ENCODE peak calls at places on chromosome 22, in eight cellular contexts. B is fibroblast of gingiva; G is ureter; R is cardiac fibroblast; H is ACHN; E is activated CD8-positive, alpha-beta memory T cell treated with anti-CD3 and anti-CD28 coated beads, Interleukin-2, amount 50 U/mL, for 4 hours; W is astrocyte of the hippocampus; U is KG1. D is an unnamed sample.

GRCh38 chr22:29149841-29150555 is 55.7 kb upstream of the EMID1 start:
- DNase-seq in U (no peak), E (no peak), H (no peak), W (no peak), R (no peak), G (no peak), B (no peak), D (no peak)

GRCh38 chr22:49197986-49198704 is 629.5 kb downstream of the BRD1 start:
- DNase-seq in R (no peak), U (no peak), H (no peak), G (no peak), E (no peak), B (no peak), W (no peak), D (no peak)

GRCh38 chr22:41030891-41031290 is 61.5 kb upstream of the EP300 start:
- DNase-seq in H (no peak), B (peak; percentile 82), G (no peak), U (no peak), E (no peak), W (peak; percentile 84), R (peak; percentile 86), D (no peak)

GRCh38 chr22:25829808-25830777 is 88.1 kb downstream of the MYO18B start:
- DNase-seq in H (no peak), B (no peak), W (no peak), U (no peak), G (no peak), E (no peak), R (no peak), D (no peak)

GRCh38 chr22:31857247-31857646 is 87.1 kb upstream of the YWHAH start:
- DNase-seq in W (no peak), U (no peak), R (no peak), B (no peak), E (no peak), G (no peak), H (no peak), D (no peak)

GRCh38 chr22:25453058-25453457 is 111.4 kb upstream of the GRK3 start:
- DNase-seq in U (no peak), E (no peak), G (no peak), W (no peak), B (no peak), H (no peak), R (no peak), D (no peak)

GRCh38 chr22:40367342-40367741 is 3.1 kb upstream of the SGSM3 start:
- DNase-seq in G (no peak), U (no peak), R (no peak), W (no peak), H (no peak), B (no peak), E (no peak), D (no peak)

GRCh38 chr22:36902143-36902911 is 11.1 kb upstream of the CSF2RB start:
- DNase-seq in W (no peak), G (no peak), E (no peak), H (no peak), U (no peak), B (no peak), R (no peak), D (no peak)

GRCh38 chr22:43876866-43877509 is 14.7 kb upstream of the SULT4A1 start:
- DNase-seq in G (no peak), H (no peak), U (no peak), R (no peak), E (no peak), W (no peak), B (no peak), D (no peak)

GRCh38 chr22:35567214-35567792 is 26.7 kb downstream of the RASD2 start:
- DNase-seq in U (no peak), R (no peak), G (no peak), B (no peak), E (no peak), W (no peak), H (no peak), D (no peak)

GRCh38 chr22:44710474-44711235 is 8.7 kb downstream of the PRR5 start:
- DNase-seq in E (peak; percentile 60), G (no peak), H (no peak), U (no peak), W (no peak), R (no peak), B (no peak), D (no peak)

GRCh38 chr22:19723990-19724827 is 870 bp downstream of the GP1BB start:
- DNase-seq in R (no peak), G (no peak), B (no peak), W (peak; percentile 74), U (no peak), H (peak; percentile 61), E (no peak), D (no peak)

GRCh38 chr22:32811788-32812187 is 10.3 kb downstream of the TIMP3 start:
- DNase-seq in R (no peak), U (no peak), G (no peak), H (no peak), B (no peak), E (no peak), W (no peak), D (no peak)

GRCh38 chr22:19878461-19879247 is 24.0 kb upstream of the GNB1L start:
- DNase-seq in U (no peak), G (no peak), W (no peak), E (peak; percentile 13), H (no peak), B (peak; percentile 85), R (peak; percentile 68), D (no peak)

GRCh38 chr22:17569971-17570511 is 6.7 kb downstream of the SLC25A18 start:
- DNase-seq in R (peak; percentile 48), U (no peak), H (no peak), W (peak; percentile 80), G (no peak), E (no peak), B (no peak), D (no peak)

GRCh38 chr22:33884829-33885228 is 35.4 kb downstream of the LARGE1 start:
- DNase-seq in E (no peak), G (no peak), U (no peak), H (no peak), B (no peak), W (no peak), R (no peak), D (no peak)

GRCh38 chr22:19270873-19271272 is 20.6 kb downstream of the CLTCL1 start:
- DNase-seq in W (no peak), H (no peak), U (no peak), R (no peak), G (no peak), B (no peak), E (no peak), D (no peak)

GRCh38 chr22:50436841-50437341 is 37.9 kb downstream of the SBF1 start:
- DNase-seq in U (no peak), H (no peak), R (no peak), W (no peak), G (no peak), E (no peak), B (no peak), D (no peak)

GRCh38 chr22:19631899-19632670 is 82.2 kb upstream of the SEPTIN5 start:
- DNase-seq in E (no peak), G (no peak), W (peak; percentile 67), B (peak; percentile 14), H (peak; percentile 43), R (peak; percentile 55), U (no peak), D (peak; percentile 56)

GRCh38 chr22:30969532-30970355 is 679 bp downstream of the TUG1 start:
- DNase-seq in B (peak; percentile 51), U (no peak), R (peak; percentile 56), E (peak; percentile 37), H (peak; percentile 46), W (no peak), G (peak; percentile 52), D (no peak)

GRCh38 chr22:46065733-46066454 is 84.4 kb upstream of the PPARA start:
- DNase-seq in H (no peak), R (peak; percentile 58), U (no peak), E (no peak), W (peak; percentile 33), B (no peak), G (no peak), D (no peak)

GRCh38 chr22:28310299-28310698 is 369.3 kb downstream of the TTC28 start:
- DNase-seq in W (no peak), B (no peak), G (no peak), E (no peak), R (no peak), H (no peak), U (no peak), D (no peak)

GRCh38 chr22:28670153-28670552 is 9.5 kb downstream of the TTC28 start:
- DNase-seq in E (no peak), H (no peak), G (no peak), W (no peak), R (peak; percentile 22), B (no peak), U (no peak), D (no peak)

GRCh38 chr22:49483946-49484345 is 343.7 kb downstream of the BRD1 start:
- DNase-seq in G (no peak), B (no peak), H (no peak), E (no peak), W (no peak), U (no peak), R (no peak), D (no peak)

GRCh38 chr22:49080631-49081030 is 747.0 kb downstream of the BRD1 start:
- DNase-seq in E (no peak), W (no peak), U (no peak), B (no peak), G (no peak), R (no peak), H (no peak), D (no peak)

D was measured in D721Med.